ENCODE peak calls at places on chromosome 22, in nine cellular contexts. B is NT2/D1, T is HCT116, K is Peyer's patch, L is breast epithelium, F is GM23248, C is SK-N-SH, X is left ventricle myocardium inferior, A is psoas muscle. U is an unnamed sample.

GRCh38 chr22:40727607-40728325 is 48.5 kb downstream of the MCHR1 start:
- DNase-seq in B (no peak), T (no peak), K (no peak), L (no peak), F (no peak), C (no peak), X (no peak), A (no peak), U (no peak)

GRCh38 chr22:24506802-24507438 is 11.8 kb downstream of the UPB1 start:
- DNase-seq in B (no peak), T (no peak), K (no peak), L (no peak), F (peak; percentile 52), C (no peak), X (no peak), A (no peak), U (no peak)

GRCh38 chr22:45201678-45202332 is 38.1 kb downstream of the NUP50 start:
- DNase-seq in B (no peak), T (no peak), K (no peak), L (peak; percentile 36), F (no peak), C (no peak), X (no peak), A (peak; percentile 35), U (peak; percentile 22)

GRCh38 chr22:28921585-28921879 is 38.2 kb downstream of the ZNRF3 start:
- DNase-seq in B (no peak), T (no peak), K (no peak), L (no peak), F (no peak), C (no peak), X (no peak), A (no peak), U (no peak)

GRCh38 chr22:36077261-36077660 is 48.6 kb upstream of the RBFOX2 start:
- DNase-seq in B (no peak), T (no peak), K (no peak), L (no peak), F (peak; percentile 87), C (peak; percentile 27), X (no peak), A (no peak), U (no peak)

GRCh38 chr22:47534150-47535133 is 772.0 kb downstream of the TBC1D22A start:
- DNase-seq in B (no peak), T (no peak), K (no peak), L (no peak), F (no peak), C (no peak), X (no peak), A (no peak), U (no peak)

GRCh38 chr22:50544078-50544745 is 1.5 kb upstream of the KLHDC7B start:
- DNase-seq in B (no peak), T (no peak), K (peak; percentile 82), L (peak; percentile 49), F (peak; percentile 90), C (peak; percentile 83), X (peak; percentile 80), A (peak; percentile 85), U (peak; percentile 99)

GRCh38 chr22:30182365-30182764 is 64.2 kb downstream of the LIF start:
- DNase-seq in B (no peak), T (no peak), K (no peak), L (no peak), F (no peak), C (no peak), X (no peak), A (no peak), U (no peak)

GRCh38 chr22:24429411-24430365 is 2.3 kb downstream of the ADORA2A start:
- DNase-seq in B (no peak), T (no peak), K (no peak), L (no peak), F (peak; percentile 33), C (peak; percentile 68), X (peak; percentile 70), A (peak; percentile 68), U (peak; percentile 79)

GRCh38 chr22:21587803-21588611 is 20.5 kb downstream of the UBE2L3 start:
- DNase-seq in B (no peak), T (no peak), K (peak; percentile 29), L (no peak), F (no peak), C (no peak), X (no peak), A (no peak), U (peak; percentile 14)

GRCh38 chr22:30262917-30263741 is 3.5 kb downstream of the OSM start:
- DNase-seq in B (peak; percentile 59), T (no peak), K (peak; percentile 80), L (peak; percentile 51), F (peak; percentile 68), C (peak; percentile 92), X (peak; percentile 75), A (peak; percentile 85), U (peak; percentile 95)

GRCh38 chr22:26174280-26174679 is 5.0 kb downstream of the SEZ6L start:
- DNase-seq in B (peak; percentile 79), T (no peak), K (no peak), L (no peak), F (peak; percentile 48), C (peak; percentile 42), X (no peak), A (no peak), U (peak; percentile 66)

GRCh38 chr22:24894998-24895397 is 51.5 kb downstream of the LHFPL7 start:
- DNase-seq in B (no peak), T (peak; percentile 18), K (no peak), L (peak; percentile 62), F (peak; percentile 56), C (peak; percentile 85), X (peak; percentile 80), A (peak; percentile 76), U (peak; percentile 58)

GRCh38 chr22:21651521-21652009 is 9.5 kb downstream of the SDF2L1 start:
- DNase-seq in B (no peak), T (no peak), K (no peak), L (no peak), F (no peak), C (peak; percentile 71), X (no peak), A (no peak), U (peak; percentile 83)

GRCh38 chr22:37177221-37177620 is 10.8 kb downstream of the C1QTNF6 start:
- DNase-seq in B (no peak), T (no peak), K (no peak), L (no peak), F (no peak), C (no peak), X (no peak), A (peak; percentile 25), U (no peak)

GRCh38 chr22:35409783-35410662 is 10.1 kb downstream of the MCM5 start:
- DNase-seq in B (no peak), T (no peak), K (peak; percentile 81), L (no peak), F (no peak), C (no peak), X (no peak), A (no peak), U (no peak)

GRCh38 chr22:50247748-50248147 is 2.9 kb upstream of the TUBGCP6 start:
- DNase-seq in B (no peak), T (peak; percentile 64), K (peak; percentile 66), L (no peak), F (peak; percentile 48), C (peak; percentile 81), X (no peak), A (peak; percentile 67), U (peak; percentile 92)

GRCh38 chr22:17884951-17885350 is 110.7 kb upstream of the BID start:
- DNase-seq in B (no peak), T (no peak), K (no peak), L (no peak), F (no peak), C (no peak), X (no peak), A (no peak), U (peak; percentile 22)

GRCh38 chr22:31609716-31610115 is 52.3 kb downstream of the PISD start:
- DNase-seq in B (no peak), T (no peak), K (no peak), L (no peak), F (no peak), C (no peak), X (no peak), A (no peak), U (no peak)

GRCh38 chr22:50486561-50487289 is at the start of gene MIOX:
- DNase-seq in B (no peak), T (no peak), K (no peak), L (no peak), F (peak; percentile 40), C (no peak), X (no peak), A (no peak), U (no peak)

GRCh38 chr22:48850658-48851287 is 976.9 kb downstream of the BRD1 start:
- DNase-seq in B (no peak), T (no peak), K (no peak), L (no peak), F (no peak), C (no peak), X (no peak), A (no peak), U (no peak)

GRCh38 chr22:49826603-49827306 is 918 bp downstream of the BRD1 start:
- DNase-seq in B (no peak), T (no peak), K (peak; percentile 38), L (peak; percentile 52), F (peak; percentile 78), C (peak; percentile 66), X (peak; percentile 55), A (peak; percentile 78), U (peak; percentile 78)

DNA sequence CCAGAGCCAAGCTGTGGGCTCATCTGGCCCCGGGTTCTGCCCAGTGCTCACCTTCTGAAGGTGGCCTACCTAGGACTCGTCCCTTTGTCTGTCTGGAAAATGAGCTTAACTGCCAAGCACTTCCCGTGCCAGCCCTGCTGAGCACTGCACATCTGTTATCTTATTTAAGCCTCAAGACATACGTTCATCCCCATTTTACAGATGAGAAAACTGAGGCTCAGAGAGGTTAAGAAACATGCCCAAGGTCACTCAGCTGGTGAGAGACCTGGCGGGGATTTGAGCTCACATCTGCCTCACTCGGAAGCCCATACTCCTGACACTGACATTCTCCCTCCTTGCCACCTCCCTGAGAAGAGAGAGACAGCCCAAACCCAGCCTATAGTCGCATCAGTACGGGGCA is 226.2 kb downstream of the MN1 start:
- DNase-seq in B (no peak), T (no peak), K (no peak), L (no peak), F (no peak), C (no peak), X (no peak), A (no peak), U (no peak)
- H3K36me3 ChIP-seq in B (no peaks in the 10 kb centered on the region), T (no peaks in the 10 kb centered on the region), K (no peaks in the 10 kb centered on the region), L (no peaks in the 10 kb centered on the region), F (no peaks in the 10 kb centered on the region), C (no peaks in the 10 kb centered on the region), X (peaks cover 4% of the 10 kb centered on the region), A (no peaks in the 10 kb centered on the region), U (no peaks in the 10 kb centered on the region)

GRCh38 chr22:20086101-20086599 is 6.1 kb downstream of the DGCR8 start:
- DNase-seq in B (no peak), T (no peak), K (no peak), L (no peak), F (no peak), C (no peak), X (no peak), A (no peak), U (no peak)
- H3K36me3 ChIP-seq in B (peaks cover 87% of the 10 kb centered on the region), T (peaks cover 54% of the 10 kb centered on the region), K (no peaks in the 10 kb centered on the region), L (peaks cover 17% of the 10 kb centered on the region), F (peaks cover 26% of the 10 kb centered on the region), C (peaks cover 52% of the 10 kb centered on the region), X (peaks cover 57% of the 10 kb centered on the region), A (peaks cover 22% of the 10 kb centered on the region), U (peaks cover 51% of the 10 kb centered on the region)

GRCh38 chr22:19482297-19482696 is 2.6 kb downstream of the CDC45 start:
- DNase-seq in B (no peak), T (no peak), K (no peak), L (no peak), F (no peak), C (no peak), X (no peak), A (no peak), U (no peak)
- H3K36me3 ChIP-seq in B (peaks cover 40% of the 10 kb centered on the region), T (peaks cover 16% of the 10 kb centered on the region), K (no peaks in the 10 kb centered on the region), L (no peaks in the 10 kb centered on the region), F (no peaks in the 10 kb centered on the region), C (peaks cover 14% of the 10 kb centered on the region), X (no peaks in the 10 kb centered on the region), A (no peaks in the 10 kb centered on the region), U (peaks cover 11% of the 10 kb centered on the region)

GRCh38 chr22:38289583-38290082 is 16.8 kb upstream of the TMEM184B start:
- DNase-seq in B (no peak), T (no peak), K (no peak), L (no peak), F (no peak), C (no peak), X (no peak), A (no peak), U (no peak)
- H3K36me3 ChIP-seq in B (peaks cover 52% of the 10 kb centered on the region), T (peaks cover 24% of the 10 kb centered on the region), K (no peaks in the 10 kb centered on the region), L (peaks cover 7% of the 10 kb centered on the region), F (peaks cover 20% of the 10 kb centered on the region), C (no peaks in the 10 kb centered on the region), X (peaks cover 54% of the 10 kb centered on the region), A (peaks cover 11% of the 10 kb centered on the region), U (peaks cover 25% of the 10 kb centered on the region)